ENCODE peak calls at places on chromosomes 11 and 22, in nine cellular contexts. O, Z, X, I, L, M, V, E and Y are unnamed samples.

GRCh38 chr11:112241486-112241885 is 15.3 kb downstream of the PTS start:
- DNase-seq in V (no peak), L (no peak), O (no peak), E (no peak), Z (no peak), X (no peak), M (no peak), I (no peak), Y (peak)

GRCh38 chr11:19680824-19681368 is 31.7 kb upstream of the NAV2 start:
- DNase-seq in X (no peak), O (no peak), L (no peak), E (no peak), V (no peak), I (no peak), Z (no peak), M (no peak), Y (no peak)

GRCh38 chr11:67996622-67997459 is 7.1 kb downstream of the UNC93B1 start:
- DNase-seq in M (peak), I (no peak), E (no peak), O (peak), L (no peak), V (no peak), Z (no peak), X (peak), Y (no peak)

GRCh38 chr22:19086944-19087343 is 35.3 kb downstream of the DGCR2 start:
- DNase-seq in Z (no peak), L (no peak), I (no peak), V (no peak), E (no peak), O (no peak), X (peak), M (no peak), Y (peak)

GRCh38 chr11:13003726-13004493 is 5.2 kb upstream of the RASSF10 start:
- DNase-seq in Z (no peak), I (no peak), E (no peak), X (no peak), O (no peak), V (no peak), M (no peak), L (no peak), Y (no peak)

GRCh38 chr22:44862981-44863860 is 110.8 kb downstream of the ARHGAP8 start:
- DNase-seq in O (no peak), I (no peak), M (no peak), E (no peak), Z (peak), V (no peak), L (no peak), X (peak), Y (no peak)

GRCh38 chr22:31768422-31769059 is 14.7 kb downstream of the DEPDC5 start:
- DNase-seq in X (no peak), Z (no peak), V (no peak), I (no peak), O (no peak), E (no peak), L (no peak), M (no peak), Y (no peak)

GRCh38 chr11:133049244-133050019 is 482.9 kb downstream of the OPCML start:
- DNase-seq in E (no peak), V (no peak), X (no peak), Z (no peak), O (no peak), I (no peak), L (no peak), M (no peak), Y (no peak)

GRCh38 chr11:61472282-61472681 is 36.3 kb upstream of the LRRC10B start:
- DNase-seq in I (no peak), X (peak), O (peak), M (no peak), V (no peak), L (no peak), Z (no peak), E (no peak), Y (peak)

GRCh38 chr11:1011320-1011698 is 25.2 kb downstream of the MUC6 start:
- DNase-seq in Z (no peak), E (no peak), M (no peak), X (no peak), L (no peak), I (no peak), O (no peak), V (no peak), Y (no peak)